ENCODE peak calls at places on chromosomes 12 and 14, in nine cellular contexts. M is cardiac muscle cell; D is right cardiac atrium; W is IMR-90; E is MM.1S; L is CD8-positive, alpha-beta T cell; B is lung; Q is pancreas; T is SJCRH30. K is an unnamed sample. For H3K4me1, the result is how much of the 10 kb centered on the place peaks cover.

GRCh38 chr12:12985817-12986408 is 14.2 kb downstream of the HEBP1 start:
- DNase-seq in M (peak), D (no peak), W (peak), E (no peak), L (no peak), B (no peak), Q (no peak), T (peak), K (no peak)

GRCh38 chr12:107014050-107014449 is 27.1 kb upstream of the MTERF2 start:
- DNase-seq in M (no peak), D (no peak), W (no peak), E (peak), L (no peak), B (no peak), Q (peak), T (no peak), K (no peak)

GRCh38 chr14:95222151-95222631 is 64.9 kb upstream of the DICER1 start:
- DNase-seq in M (peak), D (no peak), W (peak), E (no peak), L (no peak), B (no peak), Q (no peak), T (peak), K (no peak)

GRCh38 chr12:868722-869121 is 80.8 kb downstream of the RAD52 start:
- DNase-seq in M (no peak), D (no peak), W (no peak), E (no peak), L (no peak), B (no peak), Q (no peak), T (peak), K (no peak)

GRCh38 chr12:25976289-25976688 is 17.8 kb downstream of the RASSF8 start:
- DNase-seq in M (no peak), D (no peak), W (no peak), E (no peak), L (no peak), B (no peak), Q (no peak), T (no peak), K (no peak)

GRCh38 chr12:51911788-51912711 is 4.7 kb downstream of the ACVRL1 start:
- DNase-seq in M (peak), D (peak), W (peak), E (no peak), L (no peak), B (peak), Q (no peak), T (peak), K (no peak)

GRCh38 chr14:106491851-106492250 is 965.5 kb downstream of the TMEM121 start:
- DNase-seq in M (no peak), D (no peak), W (no peak), E (peak), L (no peak), B (no peak), Q (no peak), T (peak), K (peak)

GRCh38 chr12:41512531-41512930 is 324.4 kb downstream of the PDZRN4 start:
- DNase-seq in M (peak), D (peak), W (no peak), E (no peak), L (no peak), B (no peak), Q (no peak), T (peak), K (no peak)

GRCh38 chr12:7190268-7191055 is 976 bp downstream of the PEX5 start:
- DNase-seq in M (peak), D (no peak), W (peak), E (no peak), L (peak), B (no peak), Q (peak), T (peak), K (peak)

GRCh38 chr12:123232472-123232806 is 502 bp downstream of the MPHOSPH9 start:
- DNase-seq in M (no peak), D (no peak), W (no peak), E (no peak), L (no peak), B (no peak), Q (no peak), T (no peak), K (no peak)
- H3K4me1 ChIP-seq in M (under half), D (under half), W (under half), E (under half), L (half or more), B (under half), Q (under half), T (under half), K (half or more)

GRCh38 chr12:116128779-116129178 is 148.7 kb downstream of the MED13L start:
- DNase-seq in M (no peak), D (no peak), W (no peak), E (no peak), L (no peak), B (no peak), Q (no peak), T (no peak), K (no peak)
- H3K4me1 ChIP-seq in M (half or more), D (under half), W (under half), E (under half), L (under half), B (under half), Q (under half), T (half or more), K (under half)

GRCh38 chr12:110737532-110737931 is 5.2 kb downstream of the PPP1CC start:
- DNase-seq in M (no peak), D (no peak), W (no peak), E (no peak), L (no peak), B (no peak), Q (no peak), T (no peak), K (no peak)

GRCh38 chr12:110732572-110732971 is 10.1 kb downstream of the PPP1CC start:
- DNase-seq in M (peak), D (no peak), W (no peak), E (no peak), L (no peak), B (no peak), Q (no peak), T (no peak), K (no peak)

GRCh38 chr12:110733857-110734373 is 8.8 kb downstream of the PPP1CC start:
- DNase-seq in M (no peak), D (no peak), W (no peak), E (no peak), L (no peak), B (no peak), Q (no peak), T (no peak), K (no peak)

GRCh38 chr12:110731479-110731878 is 11.2 kb downstream of the PPP1CC start:
- DNase-seq in M (no peak), D (no peak), W (no peak), E (no peak), L (no peak), B (no peak), Q (no peak), T (no peak), K (no peak)

DNA sequence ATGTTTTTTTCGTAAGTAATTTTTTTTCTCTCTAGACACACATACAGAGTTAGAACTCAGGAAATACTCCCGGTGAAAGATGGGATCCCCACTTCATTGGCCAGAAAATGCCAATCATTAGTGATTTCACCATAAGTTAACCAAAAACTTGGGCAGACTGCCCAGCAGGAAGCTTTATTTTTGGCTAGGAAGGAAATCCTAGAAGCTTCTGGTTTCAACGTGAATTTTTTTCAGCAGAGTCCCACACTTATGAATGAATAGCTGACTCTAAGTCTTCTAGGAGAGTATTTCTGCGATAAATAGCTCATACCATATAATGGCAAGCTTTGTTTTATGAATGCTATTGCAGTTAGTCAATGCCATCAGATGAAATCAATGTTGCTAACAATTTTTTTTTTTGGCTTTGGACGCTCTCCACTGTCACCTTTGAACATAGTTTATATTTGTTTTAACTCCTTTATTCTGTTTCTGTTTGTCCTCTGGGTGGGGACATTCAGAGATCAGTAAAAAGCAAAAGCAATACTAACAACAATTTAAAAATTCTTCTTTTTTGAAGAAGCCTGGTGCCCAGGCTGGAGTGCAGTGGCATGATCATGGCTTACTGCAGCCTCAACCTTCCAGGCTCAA is 9.5 kb downstream of the PPP1CC start:
- DNase-seq in M (peak), D (no peak), W (peak), E (no peak), L (no peak), B (no peak), Q (peak), T (no peak), K (no peak)
- H3K4me1 ChIP-seq in M (under half), D (under half), W (under half), E (under half), L (under half), B (under half), Q (under half), T (under half), K (under half)

GRCh38 chr12:79932393-79932792 is 2.5 kb downstream of the PPP1R12A start:
- DNase-seq in M (no peak), D (no peak), W (no peak), E (no peak), L (no peak), B (no peak), Q (no peak), T (no peak), K (no peak)

GRCh38 chr12:79934309-79935020 is 432 bp downstream of the PPP1R12A start:
- DNase-seq in M (no peak), D (peak), W (peak), E (peak), L (peak), B (peak), Q (no peak), T (peak), K (peak)

GRCh38 chr12:79933043-79933442 is 1.9 kb downstream of the PPP1R12A start:
- DNase-seq in M (no peak), D (no peak), W (no peak), E (no peak), L (no peak), B (no peak), Q (no peak), T (no peak), K (no peak)

GRCh38 chr12:79935021-79935623 is at the start of gene PPP1R12A:
- DNase-seq in M (peak), D (peak), W (peak), E (peak), L (peak), B (peak), Q (peak), T (peak), K (peak)

GRCh38 chr12:79933580-79934264 is 1.2 kb downstream of the PPP1R12A start:
- DNase-seq in M (peak), D (peak), W (peak), E (peak), L (peak), B (no peak), Q (no peak), T (peak), K (peak)
- H3K4me1 ChIP-seq in M (under half), D (under half), W (under half), E (under half), L (under half), B (under half), Q (under half), T (under half), K (half or more)

GRCh38 chr14:33934938-33935337 is 15.9 kb downstream of the EGLN3 start:
- DNase-seq in M (no peak), D (no peak), W (no peak), E (no peak), L (no peak), B (no peak), Q (no peak), T (no peak), K (no peak)
- H3K4me1 ChIP-seq in M (half or more), D (under half), W (under half), E (under half), L (under half), B (under half), Q (under half), T (under half), K (under half)

GRCh38 chr12:2489266-2489665 is 305.5 kb upstream of the FKBP4 start:
- DNase-seq in M (no peak), D (no peak), W (no peak), E (no peak), L (no peak), B (no peak), Q (no peak), T (no peak), K (no peak)

GRCh38 chr12:2492166-2492705 is 302.5 kb upstream of the FKBP4 start:
- DNase-seq in M (no peak), D (no peak), W (no peak), E (no peak), L (no peak), B (no peak), Q (no peak), T (no peak), K (no peak)

GRCh38 chr12:2488596-2488995 is 306.2 kb upstream of the FKBP4 start:
- DNase-seq in M (no peak), D (no peak), W (no peak), E (no peak), L (no peak), B (no peak), Q (no peak), T (no peak), K (no peak)

GRCh38 chr12:2493086-2493485 is 301.7 kb upstream of the FKBP4 start:
- DNase-seq in M (no peak), D (no peak), W (no peak), E (no peak), L (no peak), B (no peak), Q (no peak), T (no peak), K (no peak)

GRCh38 chr12:2490746-2491145 is 304.0 kb upstream of the FKBP4 start:
- DNase-seq in M (no peak), D (no peak), W (no peak), E (no peak), L (no peak), B (no peak), Q (no peak), T (no peak), K (no peak)
- H3K4me1 ChIP-seq in M (under half), D (under half), W (under half), E (under half), L (under half), B (under half), Q (under half), T (under half), K (under half)

DNA sequence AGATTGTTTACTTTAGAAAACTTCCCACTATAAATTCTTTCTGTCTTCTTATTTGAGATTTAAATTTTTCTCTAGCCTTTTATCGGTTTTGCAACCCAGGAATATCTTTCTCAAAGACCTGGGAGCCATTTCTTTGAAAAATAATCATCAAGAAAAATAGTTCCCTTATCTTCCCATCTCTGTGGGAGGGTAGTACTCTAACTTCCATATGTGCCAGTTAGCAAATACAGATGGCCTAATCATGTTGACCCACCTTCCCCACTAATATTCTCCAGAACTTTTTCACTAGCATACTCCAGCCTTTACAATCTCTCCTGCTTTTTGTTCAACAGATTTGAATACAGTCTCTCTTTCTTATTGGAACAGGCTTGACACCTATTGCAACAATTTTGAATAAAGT is 27.3 kb upstream of the KLRB1 start:
- DNase-seq in M (no peak), D (no peak), W (no peak), E (no peak), L (no peak), B (no peak), Q (no peak), T (no peak), K (no peak)
- H3K4me1 ChIP-seq in M (under half), D (under half), W (under half), E (under half), L (under half), B (under half), Q (under half), T (under half), K (under half)

DNA sequence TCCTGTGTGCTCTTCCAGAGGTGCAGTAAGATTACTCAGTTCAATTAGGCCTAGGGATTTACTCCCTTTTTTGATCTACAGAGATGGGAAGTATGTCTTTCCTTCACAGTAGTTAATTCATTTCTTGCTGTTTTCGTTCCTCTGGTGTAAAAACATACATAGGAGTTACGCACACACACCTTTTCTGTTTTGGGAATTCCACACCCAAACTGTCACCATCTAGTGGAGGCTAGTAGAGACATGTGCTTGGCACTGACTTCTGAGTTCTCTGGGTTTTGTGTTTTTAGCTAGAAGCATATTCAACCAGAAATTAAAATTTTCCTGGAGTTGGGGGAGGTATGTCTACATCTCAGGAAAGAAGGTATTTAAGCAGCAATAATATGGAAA is 1.4 kb downstream of the SUSD6 start:
- DNase-seq in M (no peak), D (no peak), W (no peak), E (no peak), L (no peak), B (no peak), Q (no peak), T (no peak), K (no peak)
- H3K4me1 ChIP-seq in M (under half), D (under half), W (under half), E (under half), L (half or more), B (under half), Q (under half), T (under half), K (half or more)

K was measured in DND-41.